ENCODE peak calls at places on chromosomes 11 and 22, in seven cellular contexts. One of them, this sample, is unnamed.
A peak's percentile ranks its signal among the peaks of the same experiment; 100 is the strongest.

GRCh38 chr22:45673482-45674175 is 2.0 kb downstream of the ATXN10 start:
- DNase-seq in fibroblast of lung: no peak
- DNase-seq in IMR-90: no peak
- DNase-seq in tibial artery: no peak
- DNase-seq in thoracic aorta: no peak
- DNase-seq in right atrium auricular region: no peak
- DNase-seq in psoas muscle: no peak
- DNase-seq in this sample: no peak

GRCh38 chr11:44269369-44270351 is 40.3 kb downstream of the ALX4 start:
- DNase-seq in right atrium auricular region: no peak
- DNase-seq in IMR-90: peak; percentile 60
- DNase-seq in fibroblast of lung: peak; percentile 13
- DNase-seq in psoas muscle: no peak
- DNase-seq in thoracic aorta: no peak
- DNase-seq in tibial artery: peak; percentile 42
- DNase-seq in this sample: no peak

GRCh38 chr11:12331239-12331874 is 46.0 kb upstream of the PARVA start:
- DNase-seq in right atrium auricular region: peak; percentile 89
- DNase-seq in fibroblast of lung: peak; percentile 89
- DNase-seq in thoracic aorta: peak; percentile 11
- DNase-seq in psoas muscle: peak; percentile 79
- DNase-seq in tibial artery: peak; percentile 86
- DNase-seq in IMR-90: peak; percentile 88
- DNase-seq in this sample: no peak

GRCh38 chr11:128709402-128709801 is 15.5 kb downstream of the FLI1 start:
- DNase-seq in tibial artery: no peak
- DNase-seq in IMR-90: peak; percentile 98
- DNase-seq in psoas muscle: no peak
- DNase-seq in thoracic aorta: no peak
- DNase-seq in right atrium auricular region: peak; percentile 61
- DNase-seq in fibroblast of lung: peak; percentile 70
- DNase-seq in this sample: no peak

GRCh38 chr11:34655335-34656008 is 34.6 kb downstream of the EHF start:
- DNase-seq in right atrium auricular region: no peak
- DNase-seq in thoracic aorta: no peak
- DNase-seq in IMR-90: peak; percentile 97
- DNase-seq in fibroblast of lung: peak; percentile 78
- DNase-seq in tibial artery: no peak
- DNase-seq in psoas muscle: no peak
- DNase-seq in this sample: no peak

GRCh38 chr11:59754494-59754858 is 700 bp upstream of the STX3 start:
- DNase-seq in IMR-90: peak; percentile 3
- DNase-seq in psoas muscle: no peak
- DNase-seq in thoracic aorta: no peak
- DNase-seq in tibial artery: no peak
- DNase-seq in fibroblast of lung: no peak
- DNase-seq in right atrium auricular region: no peak
- DNase-seq in this sample: no peak

GRCh38 chr11:90465553-90465952 is 242.7 kb upstream of the CHORDC1 start:
- DNase-seq in thoracic aorta: no peak
- DNase-seq in psoas muscle: no peak
- DNase-seq in IMR-90: no peak
- DNase-seq in right atrium auricular region: no peak
- DNase-seq in tibial artery: no peak
- DNase-seq in fibroblast of lung: no peak
- DNase-seq in this sample: no peak

GRCh38 chr22:37340331-37341262 is 58.3 kb downstream of the CYTH4 start:
- DNase-seq in tibial artery: no peak
- DNase-seq in psoas muscle: no peak
- DNase-seq in IMR-90: no peak
- DNase-seq in thoracic aorta: no peak
- DNase-seq in fibroblast of lung: no peak
- DNase-seq in right atrium auricular region: no peak
- DNase-seq in this sample: no peak

GRCh38 chr11:88507771-88508557 is 170.4 kb upstream of the CTSC start:
- DNase-seq in tibial artery: no peak
- DNase-seq in right atrium auricular region: no peak
- DNase-seq in fibroblast of lung: no peak
- DNase-seq in psoas muscle: no peak
- DNase-seq in IMR-90: no peak
- DNase-seq in thoracic aorta: no peak
- DNase-seq in this sample: no peak
- H3K4me3 ChIP-seq in tibial artery: no peak overlapping the region
- H3K4me3 ChIP-seq in right atrium auricular region: peak overlapping the region; percentile 45
- H3K4me3 ChIP-seq in fibroblast of lung: no peak overlapping the region
- H3K4me3 ChIP-seq in psoas muscle: peak overlapping the region; percentile 55
- H3K4me3 ChIP-seq in IMR-90: no peak overlapping the region
- H3K4me3 ChIP-seq in thoracic aorta: peak overlapping the region; percentile 63
- H3K4me3 ChIP-seq in this sample: no peak overlapping the region

GRCh38 chr11:72551571-72551970 is 117.2 kb upstream of the CLPB start:
- DNase-seq in fibroblast of lung: no peak
- DNase-seq in right atrium auricular region: no peak
- DNase-seq in psoas muscle: no peak
- DNase-seq in thoracic aorta: no peak
- DNase-seq in tibial artery: no peak
- DNase-seq in IMR-90: no peak
- DNase-seq in this sample: no peak

GRCh38 chr11:72552399-72552910 is 118.1 kb upstream of the CLPB start:
- DNase-seq in psoas muscle: no peak
- DNase-seq in thoracic aorta: no peak
- DNase-seq in IMR-90: no peak
- DNase-seq in fibroblast of lung: no peak
- DNase-seq in tibial artery: no peak
- DNase-seq in right atrium auricular region: peak; percentile 18
- DNase-seq in this sample: no peak

GRCh38 chr11:72548481-72548880 is 114.2 kb upstream of the CLPB start:
- DNase-seq in fibroblast of lung: no peak
- DNase-seq in IMR-90: no peak
- DNase-seq in psoas muscle: no peak
- DNase-seq in tibial artery: no peak
- DNase-seq in thoracic aorta: no peak
- DNase-seq in right atrium auricular region: peak; percentile 32
- DNase-seq in this sample: no peak

GRCh38 chr11:72556433-72556832 is 117.8 kb downstream of the PDE2A start:
- DNase-seq in fibroblast of lung: no peak
- DNase-seq in psoas muscle: no peak
- DNase-seq in right atrium auricular region: peak; percentile 42
- DNase-seq in tibial artery: peak; percentile 23
- DNase-seq in thoracic aorta: no peak
- DNase-seq in IMR-90: no peak
- DNase-seq in this sample: no peak

GRCh38 chr11:72553748-72554147 is 119.4 kb upstream of the CLPB start:
- DNase-seq in tibial artery: no peak
- DNase-seq in thoracic aorta: no peak
- DNase-seq in fibroblast of lung: no peak
- DNase-seq in right atrium auricular region: peak; percentile 50
- DNase-seq in psoas muscle: no peak
- DNase-seq in IMR-90: no peak
- DNase-seq in this sample: no peak
- TF ChIP-seq CTCF in tibial artery: no peak
- TF ChIP-seq CTCF in thoracic aorta: no peak
- TF ChIP-seq CTCF in fibroblast of lung: no peak
- TF ChIP-seq CTCF in right atrium auricular region: no peak
- TF ChIP-seq CTCF in psoas muscle: no peak
- TF ChIP-seq CTCF in IMR-90: no peak
- TF ChIP-seq CTCF in this sample: no peak

DNA sequence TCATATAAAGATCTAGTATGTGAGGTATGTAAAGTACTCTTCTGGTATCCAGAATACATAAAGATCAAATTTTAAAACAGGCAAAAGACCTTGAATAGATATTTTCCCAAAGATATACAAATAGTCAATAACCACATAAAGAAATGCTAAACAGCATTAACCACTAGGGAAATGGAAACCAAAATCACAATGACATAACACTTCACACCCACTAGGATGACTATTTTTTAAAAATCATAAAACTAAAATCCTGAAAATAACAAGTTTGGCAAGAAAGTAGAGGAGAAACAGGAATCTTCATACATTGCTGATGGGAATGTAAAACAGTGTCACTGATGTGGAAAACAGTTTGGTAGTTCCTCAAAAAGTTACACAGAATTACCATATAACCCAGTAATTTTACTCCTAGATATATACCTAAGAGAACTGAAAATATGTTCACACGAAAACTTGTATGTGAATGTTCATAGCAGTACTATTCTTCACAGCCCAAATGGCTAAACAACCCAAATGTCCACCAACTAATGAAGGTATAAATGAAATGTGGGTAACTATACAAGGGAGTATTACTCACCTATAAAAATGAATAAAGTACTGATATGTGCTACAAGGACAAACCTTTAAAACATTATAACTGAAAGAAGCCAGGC is 12.5 kb downstream of the PICALM start:
- DNase-seq in tibial artery: no peak
- DNase-seq in psoas muscle: no peak
- DNase-seq in right atrium auricular region: no peak
- DNase-seq in fibroblast of lung: no peak
- DNase-seq in IMR-90: no peak
- DNase-seq in thoracic aorta: no peak
- DNase-seq in this sample: no peak
- H3K4me1 ChIP-seq in tibial artery: peaks cover 97% of the 10 kb centered on the region
- H3K4me1 ChIP-seq in psoas muscle: peaks cover 77% of the 10 kb centered on the region
- H3K4me1 ChIP-seq in right atrium auricular region: peaks cover 73% of the 10 kb centered on the region
- H3K4me1 ChIP-seq in fibroblast of lung: no peaks in the 10 kb centered on the region
- H3K4me1 ChIP-seq in IMR-90: peaks cover 10% of the 10 kb centered on the region
- H3K4me1 ChIP-seq in thoracic aorta: peaks cover 59% of the 10 kb centered on the region
- H3K4me1 ChIP-seq in this sample: peaks cover 23% of the 10 kb centered on the region

DNA sequence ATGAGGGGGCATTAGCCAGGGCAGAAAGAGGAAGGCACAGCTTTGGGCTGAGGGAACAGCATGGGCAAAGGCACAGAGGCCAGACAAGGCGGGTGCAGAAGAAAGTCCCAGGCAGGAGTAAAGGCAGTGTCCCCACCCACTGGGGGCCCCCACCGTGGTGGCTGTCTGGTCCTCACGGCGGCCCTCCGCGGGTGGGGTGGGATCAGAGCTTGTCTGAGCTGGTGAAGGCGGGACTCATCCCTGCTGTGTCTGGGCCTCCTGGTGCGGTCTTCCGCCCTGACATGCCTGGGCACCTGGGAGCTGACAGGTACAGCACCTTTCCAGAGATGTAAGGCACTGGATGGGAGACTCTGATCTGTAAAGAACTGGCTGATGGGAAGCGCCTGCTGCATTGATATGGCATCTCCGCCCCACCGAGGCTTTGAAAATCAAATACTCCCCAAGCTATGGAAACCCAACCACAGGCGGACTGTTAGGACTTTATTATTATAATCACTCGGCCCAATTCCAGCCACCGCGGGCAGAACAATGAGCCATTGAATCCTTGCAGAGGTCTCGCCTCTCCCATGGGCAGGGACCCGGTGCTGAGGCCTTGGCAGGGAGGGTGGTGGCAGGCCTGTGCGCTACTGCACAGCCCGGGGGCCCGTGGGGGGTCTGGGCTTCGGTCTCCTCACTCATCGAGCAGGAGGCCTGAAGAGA is 14.2 kb upstream of the GNB1L start:
- DNase-seq in right atrium auricular region: no peak
- DNase-seq in thoracic aorta: no peak
- DNase-seq in fibroblast of lung: no peak
- DNase-seq in IMR-90: no peak
- DNase-seq in tibial artery: peak; percentile 62
- DNase-seq in psoas muscle: peak; percentile 8
- DNase-seq in this sample: peak; percentile 28
- H3K4me3 ChIP-seq in right atrium auricular region: no peak overlapping the region
- H3K4me3 ChIP-seq in thoracic aorta: no peak overlapping the region
- H3K4me3 ChIP-seq in fibroblast of lung: no peak overlapping the region
- H3K4me3 ChIP-seq in IMR-90: no peak overlapping the region
- H3K4me3 ChIP-seq in tibial artery: no peak overlapping the region
- H3K4me3 ChIP-seq in psoas muscle: no peak overlapping the region
- H3K4me3 ChIP-seq in this sample: no peak overlapping the region

GRCh38 chr22:48897638-48897954 is 930.1 kb downstream of the BRD1 start:
- DNase-seq in IMR-90: no peak
- DNase-seq in psoas muscle: no peak
- DNase-seq in thoracic aorta: no peak
- DNase-seq in right atrium auricular region: no peak
- DNase-seq in tibial artery: no peak
- DNase-seq in fibroblast of lung: no peak
- DNase-seq in this sample: peak; percentile 72

GRCh38 chr22:48895831-48896765 is 931.6 kb downstream of the BRD1 start:
- DNase-seq in tibial artery: no peak
- DNase-seq in thoracic aorta: no peak
- DNase-seq in IMR-90: no peak
- DNase-seq in fibroblast of lung: no peak
- DNase-seq in right atrium auricular region: peak; percentile 23
- DNase-seq in psoas muscle: no peak
- DNase-seq in this sample: no peak

GRCh38 chr22:48897959-48898358 is 929.7 kb downstream of the BRD1 start:
- DNase-seq in fibroblast of lung: no peak
- DNase-seq in thoracic aorta: no peak
- DNase-seq in IMR-90: no peak
- DNase-seq in tibial artery: no peak
- DNase-seq in psoas muscle: no peak
- DNase-seq in right atrium auricular region: peak; percentile 23
- DNase-seq in this sample: no peak

GRCh38 chr22:48895341-48895740 is 932.3 kb downstream of the BRD1 start:
- DNase-seq in tibial artery: peak; percentile 51
- DNase-seq in IMR-90: no peak
- DNase-seq in right atrium auricular region: peak; percentile 7
- DNase-seq in fibroblast of lung: no peak
- DNase-seq in thoracic aorta: no peak
- DNase-seq in psoas muscle: no peak
- DNase-seq in this sample: peak; percentile 31

DNA sequence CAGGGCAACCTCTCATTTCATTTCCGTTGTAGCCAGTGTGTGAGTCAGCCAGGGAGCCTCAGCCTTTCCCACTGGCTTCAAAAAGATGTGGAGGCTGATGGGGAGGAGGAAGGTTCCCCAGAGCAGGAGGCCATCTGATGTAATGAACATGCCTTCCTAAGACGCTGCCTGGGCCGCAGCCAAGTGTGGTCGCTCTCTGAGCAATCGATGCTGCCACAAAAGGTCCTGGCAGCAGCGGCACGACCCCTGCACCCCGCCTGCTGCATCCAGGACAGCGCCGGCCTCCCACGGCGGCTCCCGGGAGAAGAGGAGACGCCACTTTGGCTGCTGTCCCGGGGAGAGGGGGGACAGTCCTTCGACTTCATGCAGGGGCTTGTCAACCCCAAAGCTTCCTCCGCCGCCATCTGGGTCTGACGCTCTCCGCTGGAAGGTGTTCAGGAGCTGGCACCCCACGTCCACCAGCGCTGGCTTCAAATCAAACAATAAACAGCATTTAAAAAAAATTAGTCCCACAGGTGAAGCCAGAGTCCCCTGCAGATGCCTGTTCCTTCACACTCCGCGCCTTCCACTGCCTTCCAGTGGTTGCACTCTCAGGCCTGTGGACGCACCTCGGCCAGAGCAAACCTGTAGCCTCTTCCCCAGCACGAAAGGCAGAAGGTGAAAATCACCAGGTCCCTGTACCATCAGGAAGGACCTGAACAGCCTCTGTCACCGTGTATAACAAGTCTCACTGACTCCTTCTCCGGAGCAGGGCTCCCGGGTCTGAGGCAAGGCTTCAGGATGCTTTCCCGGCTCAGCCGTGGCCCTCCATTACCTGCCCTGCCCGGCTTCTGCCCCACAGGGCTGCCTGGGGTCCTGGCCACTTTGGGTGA is 930.7 kb downstream of the BRD1 start:
- DNase-seq in fibroblast of lung: no peak
- DNase-seq in IMR-90: no peak
- DNase-seq in thoracic aorta: no peak
- DNase-seq in tibial artery: peak; percentile 59
- DNase-seq in right atrium auricular region: peak; percentile 47
- DNase-seq in psoas muscle: no peak
- DNase-seq in this sample: peak; percentile 73
- TF ChIP-seq CTCF in fibroblast of lung: no peak
- TF ChIP-seq CTCF in IMR-90: no peak
- TF ChIP-seq CTCF in thoracic aorta: no peak
- TF ChIP-seq CTCF in tibial artery: no peak
- TF ChIP-seq CTCF in right atrium auricular region: no peak
- TF ChIP-seq CTCF in psoas muscle: no peak
- TF ChIP-seq CTCF in this sample: no peak

This sample was measured in left lung.